ENCODE peak calls at places on chromosomes 2 and 18, in four cellular contexts. N is A549, C is ovary, U is adrenal gland. M is an unnamed sample.

GRCh38 chr2:201070966-201071304 is 536 bp downstream of the HYCC2 start:
- DNase-seq in N (peak; percentile 6), C (no peak), U (no peak), M (no peak)

GRCh38 chr2:208099682-208100081 is 24.6 kb downstream of the CRYGD start:
- DNase-seq in N (no peak), C (no peak), U (no peak), M (no peak)

GRCh38 chr2:31696068-31696467 is 115.3 kb upstream of the SRD5A2 start:
- DNase-seq in N (peak; percentile 9), C (no peak), U (no peak), M (no peak)

GRCh38 chr2:215833531-215834162 is 179.7 kb downstream of the MREG start:
- DNase-seq in N (no peak), C (no peak), U (no peak), M (no peak)

GRCh38 chr18:33761363-33761762 is 183.3 kb downstream of the ASXL3 start:
- DNase-seq in N (no peak), C (peak; percentile 50), U (no peak), M (no peak)

GRCh38 chr18:12766986-12767433 is 64.2 kb downstream of the PSMG2 start:
- DNase-seq in N (peak; percentile 22), C (no peak), U (no peak), M (no peak)

GRCh38 chr2:122859260-122859659 is 1103.8 kb downstream of the TSN start:
- DNase-seq in N (no peak), C (no peak), U (no peak), M (no peak)

GRCh38 chr2:232333361-232334135 is 45.0 kb upstream of the ALPP start:
- DNase-seq in N (peak; percentile 19), C (peak; percentile 27), U (peak; percentile 14), M (no peak)

GRCh38 chr2:35614640-35615039 is 740.9 kb upstream of the CRIM1 start:
- DNase-seq in N (no peak), C (no peak), U (no peak), M (no peak)

GRCh38 chr2:205496777-205497176 is 185.5 kb upstream of the NRP2 start:
- DNase-seq in N (no peak), C (no peak), U (no peak), M (no peak)

GRCh38 chr2:217279571-217279970 is 419.7 kb upstream of the TNP1 start:
- DNase-seq in N (no peak), C (no peak), U (no peak), M (peak; percentile 16)

GRCh38 chr2:172082944-172083718 is 2.2 kb upstream of the DLX1 start:
- DNase-seq in N (no peak), C (no peak), U (no peak), M (peak; percentile 13)

GRCh38 chr18:5717241-5717640 is 173.4 kb upstream of the EPB41L3 start:
- DNase-seq in N (no peak), C (no peak), U (no peak), M (no peak)

GRCh38 chr18:49778826-49779465 is 34.4 kb downstream of the ACAA2 start:
- DNase-seq in N (no peak), C (no peak), U (no peak), M (peak; percentile 63)

GRCh38 chr2:23905155-23905554 is 21.8 kb downstream of the ATAD2B start:
- DNase-seq in N (no peak), C (no peak), U (no peak), M (no peak)

GRCh38 chr2:190499976-190500588 is 34.4 kb downstream of the NEMP2 start:
- DNase-seq in N (no peak), C (peak; percentile 39), U (no peak), M (no peak)

GRCh38 chr2:18910843-18911242 is 321.5 kb upstream of the NT5C1B start:
- DNase-seq in N (no peak), C (no peak), U (no peak), M (no peak)

GRCh38 chr2:25982273-25982967 is at the start of gene KIF3C:
- DNase-seq in N (peak; percentile 82), C (peak; percentile 76), U (peak; percentile 52), M (no peak)

GRCh38 chr18:61992285-61992684 is 99.5 kb upstream of the RNF152 start:
- DNase-seq in N (no peak), C (no peak), U (no peak), M (no peak)

GRCh38 chr2:40346535-40347354 is 105.1 kb downstream of the SLC8A1 start:
- DNase-seq in N (no peak), C (no peak), U (no peak), M (no peak)

GRCh38 chr2:20414806-20415205 is 32.1 kb upstream of the RHOB start:
- DNase-seq in N (no peak), C (peak; percentile 7), U (no peak), M (no peak)

GRCh38 chr2:178279142-178279541 is 84.8 kb downstream of the OSBPL6 start:
- DNase-seq in N (no peak), C (no peak), U (no peak), M (no peak)

GRCh38 chr2:203782262-203782976 is 76.0 kb downstream of the CD28 start:
- DNase-seq in N (peak; percentile 56), C (no peak), U (peak; percentile 54), M (no peak)

GRCh38 chr2:217398101-217398500 is 538.2 kb upstream of the TNP1 start:
- DNase-seq in N (no peak), C (no peak), U (no peak), M (no peak)

GRCh38 chr2:120231974-120232635 is 8.9 kb upstream of the TMEM185B start:
- DNase-seq in N (no peak), C (peak; percentile 31), U (peak; percentile 55), M (no peak)

GRCh38 chr2:152823901-152824300 is 105.5 kb downstream of the ARL6IP6 start:
- DNase-seq in N (no peak), C (no peak), U (no peak), M (no peak)

GRCh38 chr2:108363900-108364225 is 13.9 kb upstream of the SULT1C4 start:
- DNase-seq in N (no peak), C (no peak), U (no peak), M (no peak)

GRCh38 chr2:85430780-85431601 is 12.5 kb downstream of the SH2D6 start:
- DNase-seq in N (no peak), C (no peak), U (no peak), M (no peak)

GRCh38 chr2:77604953-77605947 is 83.1 kb upstream of the LRRTM4 start:
- DNase-seq in N (no peak), C (no peak), U (no peak), M (no peak)

GRCh38 chr2:204175552-204176271 is 239.1 kb downstream of the ICOS start:
- DNase-seq in N (no peak), C (no peak), U (peak; percentile 27), M (no peak)

GRCh38 chr2:86319700-86320369 is 17.6 kb downstream of the REEP1 start:
- DNase-seq in N (no peak), C (no peak), U (no peak), M (no peak)

GRCh38 chr2:170588729-170589128 is 126.4 kb upstream of the SP5 start:
- DNase-seq in N (no peak), C (no peak), U (no peak), M (no peak)

GRCh38 chr18:22391571-22392359 is 25.9 kb downstream of the CTAGE1 start:
- DNase-seq in N (no peak), C (no peak), U (peak; percentile 62), M (no peak)

GRCh38 chr2:152543717-152544116 is 173.5 kb downstream of the PRPF40A start:
- DNase-seq in N (no peak), C (no peak), U (no peak), M (no peak)

GRCh38 chr18:13236411-13236810 is 17.9 kb downstream of the LDLRAD4 start:
- DNase-seq in N (no peak), C (no peak), U (no peak), M (no peak)

GRCh38 chr2:149606251-149606811 is 18.8 kb upstream of the MMADHC start:
- DNase-seq in N (no peak), C (no peak), U (no peak), M (no peak)

DNA sequence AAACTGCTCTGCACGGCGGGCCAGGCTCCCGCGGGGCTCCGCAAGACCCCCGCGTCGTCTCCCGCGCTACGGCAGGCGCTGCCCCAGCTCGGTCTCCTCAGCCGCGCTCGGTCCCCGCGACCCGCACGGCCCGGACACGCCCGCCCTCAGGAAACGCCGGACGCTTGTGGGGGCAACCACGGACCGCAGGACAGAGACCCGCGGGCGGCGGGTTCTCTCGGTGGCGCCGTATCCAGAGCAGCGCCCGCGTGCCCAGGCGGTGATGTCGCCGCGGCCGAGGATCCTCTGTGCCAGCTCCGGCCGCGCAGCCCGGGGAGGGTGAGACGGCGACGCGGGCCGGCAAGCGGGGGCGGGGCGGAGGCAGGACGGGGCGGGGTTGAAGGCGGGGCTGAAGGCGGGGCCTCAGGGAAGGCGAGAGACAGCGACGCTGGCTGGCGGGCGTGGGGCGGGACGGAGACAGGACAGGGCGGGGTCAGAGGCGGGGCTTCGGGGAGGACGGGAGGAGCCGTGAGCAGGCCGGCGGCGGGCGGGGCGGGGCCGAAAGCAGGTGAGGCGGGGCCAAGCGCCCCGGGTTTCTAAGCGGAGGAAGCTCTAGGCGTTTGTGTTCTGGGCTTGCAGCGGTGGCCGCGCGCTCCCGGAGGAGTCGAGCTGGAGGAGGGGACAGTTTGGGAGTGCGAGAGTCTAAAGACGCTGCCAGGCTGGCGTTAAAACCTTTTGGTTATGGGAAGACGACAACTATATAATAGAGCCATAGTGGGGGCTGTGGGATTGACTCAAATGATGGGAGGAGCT is at the start of gene DSEL:
- DNase-seq in N (peak; percentile 53), C (peak; percentile 100), U (peak; percentile 98), M (peak; percentile 100)
- TF ChIP-seq POLR2A in N (peak; percentile 26), C (peak; percentile 30), U (peak; percentile 50), M (no peak)

DNA sequence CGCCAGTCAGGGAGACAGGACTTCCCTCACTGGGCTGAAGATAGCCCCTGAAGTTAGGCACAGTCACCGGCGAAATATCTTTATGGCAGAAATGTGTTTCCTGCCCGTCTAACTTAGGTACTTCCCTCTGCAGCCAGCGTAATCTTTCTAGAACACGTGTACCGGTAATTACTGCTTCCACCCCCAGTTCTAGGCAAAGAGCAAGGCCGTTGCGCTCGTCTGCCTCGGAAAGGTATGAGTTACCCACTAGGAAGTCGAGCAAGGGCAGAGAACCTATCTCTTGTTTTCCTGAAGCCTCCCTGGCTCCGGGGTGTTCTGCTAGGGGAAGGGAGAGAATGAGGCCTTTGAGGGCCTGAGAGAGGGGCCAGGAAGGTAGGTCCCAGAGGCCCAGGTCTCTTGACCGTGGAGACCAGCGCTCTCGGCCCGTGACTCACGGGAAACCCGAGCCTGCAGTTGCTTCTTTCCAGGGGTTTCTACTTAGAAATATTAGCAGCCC is 70.0 kb downstream of the TWSG1 start:
- DNase-seq in N (no peak), C (no peak), U (no peak), M (no peak)
- TF ChIP-seq POLR2A in N (no peak), C (no peak), U (no peak), M (no peak)

DNA sequence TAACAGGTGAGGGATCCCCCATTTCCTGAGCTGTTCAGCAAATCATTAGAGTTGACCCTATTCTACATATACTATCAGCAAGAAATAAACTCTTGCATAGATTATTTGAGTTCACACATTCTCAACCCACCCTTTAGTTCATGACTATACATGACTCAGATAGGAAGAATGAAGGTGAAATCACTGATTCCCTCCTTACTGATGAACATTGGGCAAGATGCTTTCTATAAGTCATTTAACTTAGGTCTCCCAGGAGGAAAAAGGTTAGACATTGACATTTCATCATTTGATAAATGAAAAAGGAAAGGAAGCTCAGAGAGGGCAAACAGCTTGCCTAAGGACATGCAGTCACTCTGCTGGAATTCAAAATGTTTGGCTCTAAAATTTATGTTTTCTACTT is 408.0 kb downstream of the TMEM182 start:
- DNase-seq in N (no peak), C (no peak), U (no peak), M (no peak)
- TF ChIP-seq POLR2A in N (no peak), C (no peak), U (no peak), M (no peak)

GRCh38 chr18:3652380-3653262 is 202.6 kb downstream of the TGIF1 start:
- DNase-seq in N (peak; percentile 89), C (peak; percentile 56), U (peak; percentile 97), M (peak; percentile 87)
- TF ChIP-seq POLR2A in N (peak; percentile 29), C (no peak), U (peak; percentile 26), M (no peak)